ENCODE peak calls at places on chromosome 14, in nine cellular contexts. R, L, S, T, A, Y, U, V and C are unnamed samples.

GRCh38 chr14:105487449-105487985 is 831 bp downstream of the CRIP1 start:
- DNase-seq in R (peak), L (peak), S (no peak), T (no peak), A (no peak), Y (peak), U (no peak), V (no peak), C (no peak)

GRCh38 chr14:58476320-58476719 is 48.8 kb downstream of the KIAA0586 start:
- DNase-seq in R (no peak), L (no peak), S (no peak), T (no peak), A (no peak), Y (no peak), U (no peak), V (no peak), C (no peak)

GRCh38 chr14:51074986-51075385 is 19.9 kb downstream of the TRIM9 start:
- DNase-seq in R (no peak), L (no peak), S (no peak), T (no peak), A (no peak), Y (no peak), U (no peak), V (no peak), C (no peak)

GRCh38 chr14:57831981-57832380 is 33.9 kb downstream of the SLC35F4 start:
- DNase-seq in R (no peak), L (no peak), S (peak), T (no peak), A (peak), Y (no peak), U (no peak), V (no peak), C (no peak)

GRCh38 chr14:23392613-23393012 is 15.5 kb downstream of the MYH6 start:
- DNase-seq in R (no peak), L (no peak), S (no peak), T (no peak), A (no peak), Y (no peak), U (no peak), V (no peak), C (no peak)

GRCh38 chr14:74518221-74518620 is 24.7 kb downstream of the ISCA2 start:
- DNase-seq in R (no peak), L (no peak), S (no peak), T (no peak), A (no peak), Y (no peak), U (no peak), V (no peak), C (no peak)

GRCh38 chr14:23056956-23057756 is at the start of gene CDH24:
- DNase-seq in R (peak), L (peak), S (peak), T (no peak), A (peak), Y (peak), U (no peak), V (peak), C (no peak)

GRCh38 chr14:23066855-23067744 is 9.8 kb upstream of the CDH24 start:
- DNase-seq in R (no peak), L (no peak), S (no peak), T (no peak), A (no peak), Y (no peak), U (no peak), V (peak), C (no peak)

GRCh38 chr14:105532735-105533141 is 6.4 kb downstream of the TMEM121 start:
- DNase-seq in R (no peak), L (no peak), S (peak), T (no peak), A (no peak), Y (peak), U (no peak), V (peak), C (peak)

GRCh38 chr14:75431011-75431410 is 3.2 kb downstream of the JDP2 start:
- DNase-seq in R (no peak), L (no peak), S (no peak), T (no peak), A (no peak), Y (no peak), U (no peak), V (no peak), C (no peak)

GRCh38 chr14:92990456-92991430 is 67.8 kb downstream of the CHGA start:
- DNase-seq in R (no peak), L (no peak), S (no peak), T (peak), A (no peak), Y (no peak), U (no peak), V (no peak), C (no peak)